ENCODE peak calls at places on chromosomes 2 and 18, in seven cellular contexts. P is activated naive CD8-positive, alpha-beta T cell treated with anti-CD3 and anti-CD28 coated beads, Interleukin-2, amount 50 U/mL, for 24 hours; Z is stimulated activated CD4-positive, alpha-beta T cell treated with anti-CD3 and anti-CD28 coated beads, Interleukin-4, amount 100 ng/mL, for 48 hours; U is breast epithelium; J is sciatic nerve; K is activated T-cell treated with anti-CD3 and anti-CD28 coated beads, Interleukin-2, amount 50 U/mL, for 4 hours; V is ELF-1. F is an unnamed sample.

GRCh38 chr2:70508711-70509462 is 44.7 kb downstream of the TGFA start:
- DNase-seq in P (no peak), Z (no peak), U (no peak), J (no peak), K (no peak), V (no peak), F (no peak)

GRCh38 chr18:45073556-45073955 is 392.9 kb downstream of the SETBP1 start:
- DNase-seq in P (no peak), Z (no peak), U (no peak), J (no peak), K (no peak), V (no peak), F (no peak)

GRCh38 chr2:26363323-26363722 is 16.7 kb upstream of the ADGRF3 start:
- DNase-seq in P (no peak), Z (no peak), U (no peak), J (no peak), K (no peak), V (no peak), F (no peak)

GRCh38 chr2:237556773-237557632 is 9.4 kb upstream of the PRLH start:
- DNase-seq in P (no peak), Z (peak), U (no peak), J (no peak), K (no peak), V (no peak), F (no peak)

GRCh38 chr18:8989855-8990254 is 112.6 kb upstream of the NDUFV2 start:
- DNase-seq in P (no peak), Z (no peak), U (no peak), J (no peak), K (no peak), V (no peak), F (no peak)

GRCh38 chr2:230575640-230576324 is 136.9 kb upstream of the CAB39 start:
- DNase-seq in P (peak), Z (no peak), U (no peak), J (no peak), K (peak), V (no peak), F (no peak)

GRCh38 chr2:35830833-35831232 is 524.7 kb upstream of the CRIM1 start:
- DNase-seq in P (no peak), Z (no peak), U (no peak), J (no peak), K (no peak), V (no peak), F (no peak)

GRCh38 chr2:168884990-168885389 is 5.2 kb downstream of the SPC25 start:
- DNase-seq in P (no peak), Z (no peak), U (no peak), J (no peak), K (no peak), V (no peak), F (no peak)

GRCh38 chr2:223759569-223760430 is 77.6 kb downstream of the AP1S3 start:
- DNase-seq in P (no peak), Z (no peak), U (no peak), J (no peak), K (no peak), V (no peak), F (peak)

F was measured in epithelial cell of proximal tubule.